ENCODE peak calls at places on chromosomes 5 and 9, in seven cellular contexts. One of them, this sample, is unnamed.
A peak's percentile ranks its signal among the peaks of the same experiment; 100 is the strongest.

GRCh38 chr5:57219386-57219785 is 45.5 kb downstream of the GPBP1 start:
- DNase-seq in CD4-positive, CD25-positive, alpha-beta regulatory T cell: no peak
- DNase-seq in D341Med: no peak
- DNase-seq in HEK293T: no peak
- DNase-seq in NCI-H2171 treated with DMSO at 0.1 percent for 48 hours: no peak
- DNase-seq in endodermal cell: no peak
- DNase-seq in NCI-H774: no peak
- DNase-seq in this sample: no peak

GRCh38 chr5:143106175-143106574 is 297.3 kb downstream of the NR3C1 start:
- DNase-seq in NCI-H774: no peak
- DNase-seq in endodermal cell: no peak
- DNase-seq in HEK293T: peak; percentile 22
- DNase-seq in CD4-positive, CD25-positive, alpha-beta regulatory T cell: no peak
- DNase-seq in D341Med: peak; percentile 63
- DNase-seq in NCI-H2171 treated with DMSO at 0.1 percent for 48 hours: peak; percentile 88
- DNase-seq in this sample: no peak

GRCh38 chr9:35813434-35814105 is 1.3 kb downstream of the HINT2 start:
- DNase-seq in NCI-H2171 treated with DMSO at 0.1 percent for 48 hours: peak; percentile 2
- DNase-seq in HEK293T: peak; percentile 30
- DNase-seq in endodermal cell: peak; percentile 72
- DNase-seq in NCI-H774: no peak
- DNase-seq in D341Med: peak; percentile 48
- DNase-seq in CD4-positive, CD25-positive, alpha-beta regulatory T cell: no peak
- DNase-seq in this sample: no peak

GRCh38 chr5:104179057-104179456 is 616.5 kb upstream of the NUDT12 start:
- DNase-seq in D341Med: peak; percentile 46
- DNase-seq in CD4-positive, CD25-positive, alpha-beta regulatory T cell: no peak
- DNase-seq in NCI-H2171 treated with DMSO at 0.1 percent for 48 hours: peak; percentile 30
- DNase-seq in NCI-H774: no peak
- DNase-seq in endodermal cell: peak; percentile 84
- DNase-seq in HEK293T: peak; percentile 74
- DNase-seq in this sample: no peak

GRCh38 chr5:143837306-143837848 is 25.4 kb downstream of the HMHB1 start:
- DNase-seq in endodermal cell: no peak
- DNase-seq in NCI-H774: peak; percentile 72
- DNase-seq in CD4-positive, CD25-positive, alpha-beta regulatory T cell: no peak
- DNase-seq in NCI-H2171 treated with DMSO at 0.1 percent for 48 hours: peak; percentile 71
- DNase-seq in D341Med: no peak
- DNase-seq in HEK293T: no peak
- DNase-seq in this sample: no peak

GRCh38 chr9:78831726-78832125 is 534.8 kb downstream of the PSAT1 start:
- DNase-seq in HEK293T: no peak
- DNase-seq in NCI-H774: no peak
- DNase-seq in D341Med: no peak
- DNase-seq in endodermal cell: no peak
- DNase-seq in NCI-H2171 treated with DMSO at 0.1 percent for 48 hours: no peak
- DNase-seq in CD4-positive, CD25-positive, alpha-beta regulatory T cell: no peak
- DNase-seq in this sample: no peak

GRCh38 chr9:129223551-129224208 is 45.6 kb upstream of the IER5L start:
- DNase-seq in NCI-H2171 treated with DMSO at 0.1 percent for 48 hours: peak; percentile 19
- DNase-seq in HEK293T: no peak
- DNase-seq in CD4-positive, CD25-positive, alpha-beta regulatory T cell: no peak
- DNase-seq in NCI-H774: no peak
- DNase-seq in endodermal cell: no peak
- DNase-seq in D341Med: no peak
- DNase-seq in this sample: no peak

GRCh38 chr5:150278916-150279315 is 10.7 kb downstream of the CAMK2A start:
- DNase-seq in NCI-H774: no peak
- DNase-seq in D341Med: no peak
- DNase-seq in HEK293T: no peak
- DNase-seq in CD4-positive, CD25-positive, alpha-beta regulatory T cell: no peak
- DNase-seq in NCI-H2171 treated with DMSO at 0.1 percent for 48 hours: no peak
- DNase-seq in endodermal cell: no peak
- DNase-seq in this sample: no peak

GRCh38 chr5:57906637-57907036 is 424.0 kb upstream of the ACTBL2 start:
- DNase-seq in HEK293T: no peak
- DNase-seq in NCI-H774: no peak
- DNase-seq in endodermal cell: no peak
- DNase-seq in D341Med: no peak
- DNase-seq in CD4-positive, CD25-positive, alpha-beta regulatory T cell: no peak
- DNase-seq in NCI-H2171 treated with DMSO at 0.1 percent for 48 hours: no peak
- DNase-seq in this sample: no peak

GRCh38 chr9:134589748-134590147 is 51.9 kb upstream of the COL5A1 start:
- DNase-seq in CD4-positive, CD25-positive, alpha-beta regulatory T cell: no peak
- DNase-seq in NCI-H774: no peak
- DNase-seq in NCI-H2171 treated with DMSO at 0.1 percent for 48 hours: no peak
- DNase-seq in endodermal cell: peak; percentile 82
- DNase-seq in D341Med: peak; percentile 7
- DNase-seq in HEK293T: no peak
- DNase-seq in this sample: no peak

GRCh38 chr9:89632136-89633135 is 27.6 kb downstream of the GADD45G start:
- DNase-seq in D341Med: no peak
- DNase-seq in NCI-H774: no peak
- DNase-seq in CD4-positive, CD25-positive, alpha-beta regulatory T cell: no peak
- DNase-seq in NCI-H2171 treated with DMSO at 0.1 percent for 48 hours: no peak
- DNase-seq in endodermal cell: no peak
- DNase-seq in HEK293T: no peak
- DNase-seq in this sample: no peak

GRCh38 chr9:73810585-73811215 is 659.0 kb downstream of the ANXA1 start:
- DNase-seq in endodermal cell: no peak
- DNase-seq in NCI-H774: no peak
- DNase-seq in CD4-positive, CD25-positive, alpha-beta regulatory T cell: no peak
- DNase-seq in D341Med: no peak
- DNase-seq in NCI-H2171 treated with DMSO at 0.1 percent for 48 hours: no peak
- DNase-seq in HEK293T: no peak
- DNase-seq in this sample: no peak

GRCh38 chr5:85512896-85513295 is 1104.8 kb upstream of the COX7C start:
- DNase-seq in NCI-H2171 treated with DMSO at 0.1 percent for 48 hours: no peak
- DNase-seq in HEK293T: no peak
- DNase-seq in D341Med: no peak
- DNase-seq in CD4-positive, CD25-positive, alpha-beta regulatory T cell: no peak
- DNase-seq in NCI-H774: no peak
- DNase-seq in endodermal cell: no peak
- DNase-seq in this sample: no peak

GRCh38 chr5:50727149-50727496 is 60.7 kb downstream of the PARP8 start:
- DNase-seq in D341Med: no peak
- DNase-seq in NCI-H2171 treated with DMSO at 0.1 percent for 48 hours: no peak
- DNase-seq in endodermal cell: no peak
- DNase-seq in NCI-H774: no peak
- DNase-seq in HEK293T: no peak
- DNase-seq in CD4-positive, CD25-positive, alpha-beta regulatory T cell: no peak
- DNase-seq in this sample: no peak

GRCh38 chr5:15009420-15009819 is 137.8 kb upstream of the ANKH start:
- DNase-seq in CD4-positive, CD25-positive, alpha-beta regulatory T cell: no peak
- DNase-seq in D341Med: no peak
- DNase-seq in NCI-H774: peak; percentile 80
- DNase-seq in NCI-H2171 treated with DMSO at 0.1 percent for 48 hours: peak; percentile 73
- DNase-seq in endodermal cell: no peak
- DNase-seq in HEK293T: peak; percentile 11
- DNase-seq in this sample: no peak

GRCh38 chr5:67156976-67157583 is 39.5 kb downstream of the CD180 start:
- DNase-seq in HEK293T: peak; percentile 46
- DNase-seq in CD4-positive, CD25-positive, alpha-beta regulatory T cell: peak; percentile 67
- DNase-seq in NCI-H2171 treated with DMSO at 0.1 percent for 48 hours: peak; percentile 19
- DNase-seq in endodermal cell: peak; percentile 74
- DNase-seq in NCI-H774: no peak
- DNase-seq in D341Med: peak; percentile 51
- DNase-seq in this sample: peak; percentile 52

GRCh38 chr5:174510771-174511453 is 213.5 kb upstream of the MSX2 start:
- DNase-seq in NCI-H2171 treated with DMSO at 0.1 percent for 48 hours: no peak
- DNase-seq in NCI-H774: no peak
- DNase-seq in D341Med: no peak
- DNase-seq in CD4-positive, CD25-positive, alpha-beta regulatory T cell: no peak
- DNase-seq in HEK293T: no peak
- DNase-seq in endodermal cell: no peak
- DNase-seq in this sample: no peak

GRCh38 chr5:71482132-71482531 is 26.7 kb downstream of the BDP1 start:
- DNase-seq in CD4-positive, CD25-positive, alpha-beta regulatory T cell: no peak
- DNase-seq in HEK293T: no peak
- DNase-seq in endodermal cell: no peak
- DNase-seq in NCI-H2171 treated with DMSO at 0.1 percent for 48 hours: peak; percentile 51
- DNase-seq in NCI-H774: peak; percentile 15
- DNase-seq in D341Med: no peak
- DNase-seq in this sample: no peak

GRCh38 chr5:115417076-115417475 is 120.6 kb upstream of the CCDC112 start:
- DNase-seq in HEK293T: no peak
- DNase-seq in NCI-H2171 treated with DMSO at 0.1 percent for 48 hours: no peak
- DNase-seq in NCI-H774: no peak
- DNase-seq in CD4-positive, CD25-positive, alpha-beta regulatory T cell: no peak
- DNase-seq in endodermal cell: no peak
- DNase-seq in D341Med: no peak
- DNase-seq in this sample: no peak